ENCODE peak calls at places on chromosome 9, in eight cellular contexts. X, G, O, J, Q, P, H and R are unnamed samples.

GRCh38 chr9:115422932-115423440 is 305.0 kb upstream of the TNC start:
- DNase-seq in H (no peak), P (no peak), X (no peak), G (no peak), Q (no peak), J (no peak), O (no peak), R (no peak)

GRCh38 chr9:113842086-113842485 is 34.0 kb upstream of the ZNF618 start:
- DNase-seq in O (no peak), H (no peak), J (no peak), X (no peak), P (no peak), G (no peak), Q (no peak), R (no peak)

GRCh38 chr9:71518045-71518888 is 250.0 kb downstream of the CEMIP2 start:
- DNase-seq in O (no peak), J (no peak), P (no peak), H (no peak), X (no peak), Q (no peak), G (no peak), R (no peak)

GRCh38 chr9:137663584-137663983 is 44.8 kb downstream of the EHMT1 start:
- DNase-seq in O (no peak), P (no peak), H (no peak), Q (no peak), J (no peak), G (no peak), X (no peak), R (no peak)

GRCh38 chr9:16100596-16101091 is 547.8 kb downstream of the CCDC171 start:
- DNase-seq in X (no peak), P (no peak), J (no peak), G (peak), O (peak), H (no peak), Q (no peak), R (no peak)

GRCh38 chr9:137488330-137488653 is 29.2 kb upstream of the NSMF start:
- DNase-seq in O (no peak), J (no peak), H (no peak), Q (no peak), X (no peak), G (peak), P (no peak), R (no peak)

GRCh38 chr9:128885376-128885775 is 3.4 kb downstream of the LRRC8A start:
- DNase-seq in X (no peak), H (no peak), P (no peak), Q (no peak), O (no peak), J (no peak), G (no peak), R (no peak)

GRCh38 chr9:113257863-113258262 is 17.5 kb downstream of the CDC26 start:
- DNase-seq in O (no peak), G (no peak), H (no peak), J (no peak), P (no peak), Q (no peak), X (no peak), R (no peak)

GRCh38 chr9:38263534-38263933 is 129.0 kb upstream of the ALDH1B1 start:
- DNase-seq in O (no peak), G (no peak), X (no peak), J (no peak), Q (no peak), P (no peak), H (peak), R (no peak)

GRCh38 chr9:129549684-129550083 is 71.2 kb downstream of the C9orf50 start:
- DNase-seq in J (no peak), H (no peak), O (no peak), G (peak), X (no peak), P (peak), Q (no peak), R (no peak)

GRCh38 chr9:128275198-128276007 is at the start of gene GOLGA2:
- DNase-seq in P (peak), Q (no peak), H (peak), G (peak), J (no peak), O (peak), X (no peak), R (no peak)

GRCh38 chr9:36835271-36835996 is 198.6 kb downstream of the PAX5 start:
- DNase-seq in O (peak), H (no peak), J (no peak), Q (peak), X (no peak), P (no peak), G (no peak), R (no peak)

GRCh38 chr9:116656977-116657376 is 30.1 kb upstream of the TRIM32 start:
- DNase-seq in H (no peak), J (no peak), Q (no peak), O (no peak), X (no peak), G (no peak), P (no peak), R (no peak)

DNA sequence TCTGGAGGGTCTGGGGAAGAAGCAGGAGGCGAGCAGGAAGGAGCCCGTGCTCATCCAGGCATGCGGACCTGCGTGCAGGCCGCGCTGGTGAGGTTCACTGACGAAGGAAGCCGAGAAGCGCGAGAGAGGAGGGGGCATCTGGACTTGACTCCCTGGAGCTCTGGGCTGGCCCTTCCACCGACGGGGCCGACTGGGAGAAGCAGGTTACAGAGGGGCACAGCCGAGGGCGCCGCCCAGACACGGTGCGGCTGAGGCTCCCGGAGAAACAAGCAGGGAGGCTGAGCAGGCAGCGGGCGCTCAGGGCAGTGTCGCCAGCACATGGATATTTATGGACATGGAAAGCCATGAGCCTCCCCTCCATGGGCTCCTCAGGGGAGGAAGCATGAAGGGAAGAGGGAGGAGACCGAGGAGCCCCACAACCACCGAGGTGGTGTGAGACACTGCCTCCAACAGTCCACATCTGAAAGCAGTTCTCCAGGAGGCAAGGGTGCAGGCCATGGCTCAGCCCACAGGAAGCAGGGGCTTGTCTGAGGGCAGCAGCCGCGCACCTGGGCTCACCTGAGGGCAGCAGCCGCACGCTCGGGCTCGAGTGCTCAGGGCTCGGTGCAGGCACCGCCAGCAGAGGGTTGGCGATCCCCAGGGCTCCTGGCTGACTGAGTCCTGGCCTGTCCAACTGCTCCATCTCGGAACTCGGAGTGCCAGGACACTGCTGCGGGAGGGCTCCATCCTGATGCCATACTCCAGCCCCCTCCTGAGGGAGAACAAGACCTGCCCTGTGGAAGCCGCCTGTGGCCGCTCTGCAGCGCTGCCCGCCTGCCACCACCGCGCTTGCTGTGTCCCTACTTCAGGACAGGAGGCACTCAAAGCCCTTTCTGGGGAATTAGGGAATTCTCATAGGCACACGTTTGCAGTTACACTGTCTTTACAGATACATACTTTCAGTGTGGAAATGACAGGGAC is 15.7 kb upstream of the INPP5E start:
- DNase-seq in G (no peak), X (no peak), Q (no peak), J (no peak), O (no peak), H (no peak), P (no peak), R (no peak)
- TF ChIP-seq POLR2A in G (no peak), X (no peak), Q (no peak), J (no peak), O (no peak), H (no peak), P (no peak), R (no peak)

DNA sequence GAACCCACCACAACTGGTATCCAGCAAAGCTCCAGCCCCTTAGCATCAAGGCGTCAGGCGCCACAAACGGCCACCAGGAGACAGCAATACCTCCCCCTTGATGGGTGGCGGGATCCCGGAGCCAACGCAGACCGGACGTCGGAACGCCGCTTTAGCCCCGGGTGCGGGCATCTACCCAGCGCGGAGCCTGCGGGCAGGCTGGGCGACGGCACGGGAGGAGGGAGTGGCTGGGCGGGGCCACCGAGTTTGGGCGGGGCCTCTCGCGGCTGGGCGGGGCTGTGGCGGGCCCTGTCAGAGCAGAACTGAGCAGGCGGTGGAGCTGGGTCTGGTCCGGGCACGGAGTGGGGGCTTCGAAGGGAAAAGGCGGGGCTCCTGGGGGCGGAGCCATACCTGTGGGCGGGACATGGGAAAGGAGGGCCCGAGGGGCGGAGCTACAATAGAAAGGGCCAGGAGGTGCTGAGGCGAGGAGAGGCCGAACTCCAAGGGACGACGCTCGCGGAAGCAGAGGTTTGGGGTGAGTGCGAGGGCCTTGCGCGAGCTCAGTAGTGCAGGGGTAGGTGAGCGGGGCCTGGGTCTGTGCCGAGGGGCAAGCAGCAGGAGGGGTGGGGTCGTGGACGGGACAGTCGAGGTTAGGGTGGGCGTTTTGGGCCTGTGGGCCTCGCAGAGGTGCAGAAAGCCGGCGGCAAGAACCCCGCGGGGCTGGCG is 40.2 kb upstream of the GARNL3 start:
- DNase-seq in G (peak), Q (peak), H (peak), O (peak), P (peak), X (peak), J (peak), R (peak)
- TF ChIP-seq POLR2A in G (peak), Q (no peak), H (no peak), O (no peak), P (no peak), X (no peak), J (no peak), R (no peak)

GRCh38 chr9:86102626-86103025 is 3.3 kb upstream of the GOLM1 start:
- DNase-seq in Q (no peak), G (peak), O (no peak), H (no peak), P (no peak), X (no peak), J (no peak), R (peak)

GRCh38 chr9:86096382-86096781 is 3.0 kb downstream of the GOLM1 start:
- DNase-seq in G (no peak), J (no peak), Q (no peak), H (no peak), X (no peak), O (no peak), P (no peak), R (no peak)

GRCh38 chr9:86097510-86098224 is 1.7 kb downstream of the GOLM1 start:
- DNase-seq in P (no peak), J (no peak), X (no peak), O (no peak), Q (no peak), H (no peak), G (peak), R (peak)

GRCh38 chr9:86099695-86100364 is 472 bp upstream of the GOLM1 start:
- DNase-seq in O (peak), J (no peak), Q (no peak), X (peak), P (peak), H (peak), G (peak), R (peak)

DNA sequence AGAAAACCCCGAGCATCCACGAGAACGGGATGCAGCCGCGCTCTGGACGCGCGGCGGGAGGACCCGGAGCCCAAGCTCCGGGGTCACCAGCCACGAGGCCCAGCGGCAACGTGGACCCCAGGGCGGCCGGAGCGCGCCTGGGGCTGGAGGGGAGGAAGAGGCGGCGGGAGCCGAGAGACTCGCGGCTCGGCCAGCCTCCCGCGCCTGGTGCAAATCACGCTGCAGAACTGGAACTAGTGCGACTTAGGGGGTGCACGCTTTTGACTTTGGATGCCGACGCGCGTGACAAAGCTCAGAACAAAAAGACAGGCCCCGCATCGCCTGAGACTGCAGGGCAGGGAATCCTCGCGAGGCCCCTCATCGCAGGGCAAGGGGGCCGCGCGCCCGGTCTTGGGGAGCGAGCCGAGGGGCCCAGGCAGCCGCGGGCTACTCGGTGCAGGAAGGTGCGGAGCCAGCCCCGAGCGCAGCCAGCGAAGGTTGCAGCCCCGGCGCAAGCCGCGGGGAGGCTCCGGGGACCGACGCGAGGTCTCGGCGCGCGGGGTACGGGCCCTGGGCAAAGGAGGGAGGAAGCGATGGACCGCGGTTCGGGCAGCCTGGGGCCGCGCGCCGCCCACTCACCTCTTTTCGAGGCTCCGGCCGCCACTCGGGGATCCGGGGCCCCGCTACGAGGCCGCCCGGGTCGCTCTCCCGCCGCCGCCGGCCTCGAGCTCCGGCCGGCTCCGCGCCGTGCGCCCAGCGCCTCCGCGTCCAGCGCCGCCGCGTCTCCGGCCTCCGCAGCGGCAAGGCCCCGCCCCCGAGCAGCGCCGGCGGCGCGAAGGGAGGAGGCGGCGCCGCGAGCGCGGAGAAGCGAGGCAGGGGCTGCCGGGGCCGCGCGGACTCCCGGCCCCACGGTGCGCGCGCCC is at the start of gene GOLM1:
- DNase-seq in P (peak), X (peak), H (peak), G (peak), Q (no peak), J (no peak), O (peak), R (no peak)
- TF ChIP-seq POLR2A in P (peak), X (no peak), H (peak), G (no peak), Q (peak), J (no peak), O (peak), R (no peak)

GRCh38 chr9:35072461-35073275 is at the start of gene VCP:
- DNase-seq in H (peak), O (peak), J (peak), P (peak), G (peak), X (peak), Q (peak), R (peak)
- TF ChIP-seq POLR2A in H (peak), O (peak), J (peak), P (peak), G (peak), X (no peak), Q (peak), R (no peak)

GRCh38 chr9:122822958-122823357 is 5.4 kb downstream of the PDCL start:
- DNase-seq in G (no peak), Q (no peak), O (no peak), J (no peak), P (no peak), H (no peak), X (no peak), R (no peak)

GRCh38 chr9:122819791-122820489 is 8.4 kb downstream of the PDCL start:
- DNase-seq in Q (no peak), H (peak), P (no peak), G (no peak), J (no peak), O (no peak), X (no peak), R (no peak)

GRCh38 chr9:122822056-122822455 is 6.3 kb downstream of the PDCL start:
- DNase-seq in J (no peak), Q (no peak), O (no peak), G (no peak), X (no peak), H (no peak), P (no peak), R (peak)

GRCh38 chr9:122820490-122820845 is 7.9 kb downstream of the PDCL start:
- DNase-seq in J (no peak), O (no peak), X (no peak), P (no peak), H (no peak), Q (no peak), G (no peak), R (peak)

GRCh38 chr9:122821278-122821952 is 7.0 kb downstream of the PDCL start:
- DNase-seq in G (peak), P (no peak), Q (no peak), J (no peak), H (peak), X (no peak), O (peak), R (peak)
- TF ChIP-seq POLR2A in G (no peak), P (no peak), Q (no peak), J (no peak), H (peak), X (no peak), O (no peak), R (no peak)

DNA sequence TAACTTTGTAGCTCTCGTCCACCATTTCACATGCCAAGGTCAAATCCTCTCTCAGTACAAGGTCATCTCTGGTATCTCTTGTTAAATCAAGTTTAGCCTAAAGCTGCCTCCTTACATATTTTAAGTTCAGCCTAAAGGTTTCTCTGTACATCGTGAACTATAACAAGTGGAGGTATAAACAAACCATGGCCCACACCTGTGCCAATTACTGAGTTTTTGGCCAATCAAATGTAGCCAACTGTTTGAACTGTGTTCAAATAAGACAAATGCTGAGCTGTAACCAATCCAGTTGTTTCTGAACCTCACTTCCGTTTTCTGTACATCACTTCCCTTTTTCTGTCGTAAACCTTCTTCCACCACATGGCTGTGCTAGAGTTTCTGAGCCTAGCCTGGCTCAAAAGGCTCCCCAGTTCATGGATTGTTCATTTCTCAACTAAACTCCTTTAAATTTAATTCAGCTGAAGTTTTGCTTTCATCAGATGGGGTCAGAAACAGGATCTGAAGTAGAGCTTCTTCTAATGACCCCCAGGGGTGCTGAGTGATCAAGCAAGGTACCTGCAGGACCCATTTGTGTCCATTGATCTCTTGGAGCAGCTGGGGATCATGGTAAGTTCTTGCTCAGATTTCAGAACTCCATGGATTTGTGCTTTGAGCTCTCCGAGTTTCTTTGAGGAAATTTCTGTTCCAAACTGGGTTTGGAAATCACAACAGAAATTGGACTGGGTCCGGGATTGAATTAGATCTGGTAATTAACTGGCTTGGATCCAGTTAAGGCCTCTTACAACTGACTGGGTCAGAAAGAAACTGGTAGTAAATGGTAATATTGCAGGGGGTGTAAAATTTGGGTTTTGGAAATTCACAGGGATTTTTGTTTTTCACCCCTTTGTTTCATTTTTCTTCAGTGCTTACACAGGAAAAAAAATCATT is 11.0 kb upstream of the NANS start:
- DNase-seq in O (peak), Q (no peak), G (no peak), H (no peak), P (no peak), X (no peak), J (no peak), R (no peak)
- TF ChIP-seq POLR2A in O (peak), Q (no peak), G (no peak), H (no peak), P (no peak), X (no peak), J (no peak), R (no peak)

GRCh38 chr9:19184144-19184917 is 46.2 kb upstream of the DENND4C start:
- DNase-seq in P (peak), Q (peak), G (peak), X (peak), O (peak), H (peak), J (peak), R (peak)
- TF ChIP-seq POLR2A in P (no peak), Q (no peak), G (no peak), X (no peak), O (no peak), H (no peak), J (no peak), R (no peak)

GRCh38 chr9:86792136-86792535 is 155.2 kb downstream of the GAS1 start:
- DNase-seq in X (no peak), G (no peak), Q (no peak), P (no peak), J (no peak), H (no peak), O (no peak), R (no peak)

GRCh38 chr9:86796671-86797070 is 150.6 kb downstream of the GAS1 start:
- DNase-seq in P (no peak), Q (no peak), H (no peak), X (no peak), G (no peak), J (no peak), O (no peak), R (no peak)

GRCh38 chr9:86795861-86796497 is 151.3 kb downstream of the GAS1 start:
- DNase-seq in G (no peak), P (no peak), Q (no peak), O (no peak), J (no peak), H (no peak), X (no peak), R (peak)

GRCh38 chr9:86795047-86795437 is 152.3 kb downstream of the GAS1 start:
- DNase-seq in G (no peak), P (no peak), Q (no peak), H (no peak), O (no peak), J (no peak), X (no peak), R (no peak)

GRCh38 chr9:86794356-86795046 is 152.8 kb downstream of the GAS1 start:
- DNase-seq in O (no peak), P (no peak), Q (no peak), H (no peak), X (no peak), G (no peak), J (no peak), R (no peak)
- TF ChIP-seq POLR2A in O (no peak), P (no peak), Q (no peak), H (no peak), X (no peak), G (no peak), J (no peak), R (no peak)